ENCODE peak calls at places on chromosomes 11 and 22, in seven cellular contexts. X, J, I, G, V, K and Y are unnamed samples.

GRCh38 chr22:45246060-45246985 is 5.6 kb upstream of the KIAA0930 start:
- DNase-seq in K (peak; percentile 96), J (peak; percentile 54), X (no peak), V (peak; percentile 94), I (peak; percentile 79), G (peak; percentile 96), Y (no peak)

GRCh38 chr11:5131584-5132335 is 6.4 kb downstream of the OR52A5 start:
- DNase-seq in J (no peak), X (no peak), G (no peak), I (no peak), V (no peak), K (no peak), Y (no peak)

GRCh38 chr11:123235687-123236261 is 40.7 kb upstream of the CLMP start:
- DNase-seq in I (no peak), V (no peak), X (no peak), K (no peak), G (no peak), J (no peak), Y (no peak)

GRCh38 chr22:46104170-46104880 is 46.0 kb upstream of the PPARA start:
- DNase-seq in K (no peak), V (no peak), I (no peak), X (no peak), J (peak; percentile 82), G (no peak), Y (no peak)

GRCh38 chr11:130945945-130946344 is 29.7 kb upstream of the SNX19 start:
- DNase-seq in J (no peak), V (peak; percentile 61), G (peak; percentile 52), K (peak; percentile 28), X (no peak), I (peak; percentile 10), Y (no peak)

GRCh38 chr22:33864723-33865130 is 55.5 kb downstream of the LARGE1 start:
- DNase-seq in X (no peak), J (no peak), I (peak; percentile 21), G (no peak), V (no peak), K (no peak), Y (no peak)

GRCh38 chr11:3156282-3156660 is 8.8 kb downstream of the OSBPL5 start:
- DNase-seq in V (no peak), J (peak; percentile 46), K (no peak), G (no peak), I (no peak), X (no peak), Y (peak; percentile 10)

GRCh38 chr22:39114157-39114511 is 17.1 kb downstream of the APOBEC3H start:
- DNase-seq in G (no peak), J (no peak), K (no peak), V (no peak), I (no peak), X (peak; percentile 43), Y (no peak)

GRCh38 chr11:47915407-47916137 is 64.8 kb upstream of the PTPRJ start:
- DNase-seq in K (no peak), I (peak; percentile 11), J (peak; percentile 21), V (no peak), G (no peak), X (no peak), Y (no peak)

GRCh38 chr22:30250713-30251267 is 4.2 kb upstream of the LIF start:
- DNase-seq in V (no peak), J (no peak), K (peak; percentile 92), I (no peak), X (no peak), G (peak; percentile 80), Y (no peak)

GRCh38 chr11:127939000-127939399 is 648.4 kb downstream of the ETS1 start:
- DNase-seq in K (no peak), G (peak; percentile 5), X (no peak), V (no peak), J (no peak), I (no peak), Y (no peak)

GRCh38 chr11:108796551-108796950 is 131.7 kb downstream of the DDX10 start:
- DNase-seq in G (no peak), X (no peak), J (no peak), K (no peak), I (no peak), V (no peak), Y (no peak)

GRCh38 chr11:16883179-16883578 is 131.0 kb downstream of the PLEKHA7 start:
- DNase-seq in I (peak; percentile 14), V (no peak), G (peak; percentile 55), J (no peak), K (no peak), X (no peak), Y (no peak)

GRCh38 chr11:122863704-122864326 is 18.7 kb upstream of the JHY start:
- DNase-seq in J (peak; percentile 43), X (peak; percentile 35), I (peak; percentile 47), K (no peak), V (no peak), G (peak; percentile 53), Y (peak; percentile 65)

GRCh38 chr11:60767388-60767811 is 10.7 kb downstream of the MS4A15 start:
- DNase-seq in I (no peak), X (no peak), G (no peak), J (peak; percentile 18), K (no peak), V (no peak), Y (peak; percentile 50)

GRCh38 chr11:34274712-34275398 is 83.0 kb downstream of the ABTB2 start:
- DNase-seq in V (peak; percentile 89), J (peak; percentile 60), I (peak; percentile 73), X (no peak), K (peak; percentile 88), G (peak; percentile 99), Y (no peak)

GRCh38 chr11:3109921-3110706 is 52.9 kb upstream of the CARS1 start:
- DNase-seq in G (peak; percentile 63), X (peak; percentile 78), V (no peak), J (peak; percentile 42), K (no peak), I (peak; percentile 45), Y (peak; percentile 37)

GRCh38 chr11:69653406-69653960 is 12.5 kb downstream of the CCND1 start:
- DNase-seq in I (no peak), V (no peak), X (no peak), G (no peak), J (peak; percentile 63), K (no peak), Y (no peak)

GRCh38 chr11:19712281-19713220 is at the start of gene NAV2:
- DNase-seq in G (peak; percentile 94), J (peak; percentile 86), K (no peak), V (peak; percentile 70), X (peak; percentile 85), I (peak; percentile 91), Y (peak; percentile 91)

GRCh38 chr11:72609451-72609850 is 64.8 kb downstream of the PDE2A start:
- DNase-seq in J (no peak), G (peak; percentile 26), I (no peak), X (no peak), K (no peak), V (no peak), Y (no peak)
- TF ChIP-seq CTCF in J (no peak), G (no peak), I (no peak), X (no peak), K (no peak), V (no peak), Y (no peak)

GRCh38 chr22:36321797-36322601 is 65.8 kb downstream of the MYH9 start:
- DNase-seq in G (no peak), I (no peak), J (no peak), K (no peak), X (no peak), V (no peak), Y (no peak)

GRCh38 chr22:36324414-36324813 is 63.4 kb downstream of the MYH9 start:
- DNase-seq in J (no peak), V (no peak), K (no peak), G (no peak), I (no peak), X (no peak), Y (no peak)

GRCh38 chr22:36322602-36322915 is 65.2 kb downstream of the MYH9 start:
- DNase-seq in V (no peak), I (no peak), X (no peak), G (no peak), K (no peak), J (no peak), Y (no peak)

GRCh38 chr22:36323855-36324331 is 63.9 kb downstream of the MYH9 start:
- DNase-seq in G (no peak), K (no peak), J (no peak), X (no peak), I (no peak), V (no peak), Y (no peak)

DNA sequence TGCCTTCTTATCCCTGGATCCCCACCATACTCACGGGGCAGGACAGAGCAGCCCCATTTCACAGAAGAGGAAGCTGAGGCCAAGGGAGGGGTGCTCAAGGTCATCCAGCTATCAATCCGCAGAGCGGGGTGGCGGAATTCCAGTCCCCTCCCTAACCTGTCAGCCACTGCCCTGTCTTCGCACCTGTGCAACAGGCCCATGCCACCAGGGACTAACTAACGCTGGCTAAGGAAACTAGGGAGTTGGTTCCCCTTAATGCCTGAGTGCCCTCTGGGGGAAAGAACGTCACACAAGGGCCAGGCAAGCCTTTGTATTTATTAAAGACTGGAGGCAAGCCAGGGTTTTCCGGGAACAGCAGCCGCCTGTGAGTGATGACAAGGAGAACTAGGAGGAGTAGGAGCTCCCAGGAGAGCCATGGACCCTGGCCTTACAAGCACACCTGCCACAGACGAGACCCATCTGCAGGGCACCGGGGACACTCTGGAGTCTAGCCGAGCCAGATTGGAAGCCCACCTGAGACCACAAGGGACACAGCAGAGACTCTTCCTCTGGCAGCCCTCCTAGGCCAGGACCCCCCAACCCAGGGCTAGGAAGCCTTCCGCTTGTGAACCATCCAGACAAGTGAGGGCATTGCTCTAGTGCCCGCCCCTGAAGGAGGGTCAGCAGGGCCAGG is 64.4 kb downstream of the MYH9 start:
- DNase-seq in J (no peak), I (peak; percentile 55), V (no peak), K (no peak), G (no peak), X (no peak), Y (no peak)
- TF ChIP-seq CTCF in J (no peak), I (no peak), V (no peak), K (no peak), G (no peak), X (no peak), Y (no peak)

DNA sequence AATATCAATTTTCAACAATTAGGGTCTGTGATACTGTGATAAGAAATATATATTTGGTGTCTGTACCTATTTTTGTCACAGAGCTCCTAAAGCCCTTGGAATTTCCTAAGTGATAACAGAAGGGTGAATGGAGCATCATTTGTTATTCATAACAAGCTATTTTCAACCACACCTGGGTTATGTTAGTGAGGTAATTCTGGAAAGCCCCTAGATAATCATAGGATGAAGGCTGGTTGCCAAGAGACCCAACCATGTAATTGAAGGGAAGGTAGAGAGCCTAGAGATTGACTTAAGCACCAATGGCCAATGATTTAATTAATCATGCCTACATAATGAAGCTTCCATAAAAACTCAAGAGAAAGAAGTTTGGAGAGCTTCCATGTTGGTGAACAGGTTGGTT is 109.4 kb downstream of the KIF18A start:
- DNase-seq in X (no peak), I (no peak), K (no peak), V (no peak), J (no peak), G (no peak), Y (no peak)
- TF ChIP-seq CTCF in X (no peak), I (no peak), K (no peak), V (no peak), J (no peak), G (no peak), Y (no peak)

DNA sequence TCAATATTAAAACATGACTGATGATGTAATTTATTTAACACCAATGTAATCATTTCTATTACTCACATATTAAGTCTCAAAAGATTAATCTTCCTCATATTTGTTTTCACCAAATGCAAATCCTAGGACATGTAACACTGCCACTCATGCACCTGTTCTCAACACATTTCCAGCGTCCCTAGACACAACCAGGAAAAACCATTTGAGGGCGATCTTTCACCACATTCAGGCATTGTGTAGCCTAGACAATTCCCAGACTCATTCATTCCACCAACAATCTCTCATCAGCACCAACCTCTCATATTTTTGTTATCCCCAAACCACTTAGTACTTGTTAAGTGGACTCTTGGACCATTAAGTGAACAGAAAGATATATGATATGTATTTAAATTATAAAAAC is 66.1 kb downstream of the SLC36A4 start:
- DNase-seq in X (no peak), G (peak; percentile 31), J (peak; percentile 47), I (no peak), K (no peak), V (no peak), Y (no peak)
- TF ChIP-seq CTCF in X (peak; percentile 27), G (no peak), J (peak; percentile 69), I (no peak), K (no peak), V (no peak), Y (no peak)